ENCODE peak calls at places on chromosome 7, in five cellular contexts. One of them, this sample, is unnamed.

GRCh38 chr7:34339061-34339526 is 318.9 kb upstream of the NPSR1 start:
- DNase-seq in NT2/D1: no peak
- DNase-seq in HepG2: peak
- DNase-seq in HEK293T: no peak
- DNase-seq in H1: no peak
- DNase-seq in this sample: no peak

GRCh38 chr7:142478479-142479220 is 220.8 kb upstream of the PRSS58 start:
- DNase-seq in NT2/D1: peak
- DNase-seq in HepG2: peak
- DNase-seq in H1: no peak
- DNase-seq in HEK293T: peak
- DNase-seq in this sample: no peak

GRCh38 chr7:80942261-80943041 is 23.6 kb upstream of the SEMA3C start:
- DNase-seq in H1: no peak
- DNase-seq in NT2/D1: no peak
- DNase-seq in HepG2: peak
- DNase-seq in HEK293T: peak
- DNase-seq in this sample: no peak

GRCh38 chr7:70693690-70694356 is 438.1 kb upstream of the GALNT17 start:
- DNase-seq in H1: peak
- DNase-seq in HepG2: no peak
- DNase-seq in NT2/D1: no peak
- DNase-seq in HEK293T: peak
- DNase-seq in this sample: no peak

GRCh38 chr7:13986208-13986607 is 3.3 kb downstream of the ETV1 start:
- DNase-seq in NT2/D1: no peak
- DNase-seq in H1: no peak
- DNase-seq in HepG2: no peak
- DNase-seq in HEK293T: no peak
- DNase-seq in this sample: no peak

GRCh38 chr7:141619745-141620144 is 68.5 kb downstream of the AGK start:
- DNase-seq in H1: no peak
- DNase-seq in HEK293T: no peak
- DNase-seq in NT2/D1: no peak
- DNase-seq in HepG2: no peak
- DNase-seq in this sample: no peak

GRCh38 chr7:21269021-21269420 is 158.9 kb upstream of the SP4 start:
- DNase-seq in HepG2: no peak
- DNase-seq in NT2/D1: no peak
- DNase-seq in HEK293T: no peak
- DNase-seq in H1: no peak
- DNase-seq in this sample: no peak

GRCh38 chr7:45880433-45880860 is 7.6 kb upstream of the CCDC201 start:
- DNase-seq in H1: no peak
- DNase-seq in HepG2: no peak
- DNase-seq in HEK293T: no peak
- DNase-seq in NT2/D1: no peak
- DNase-seq in this sample: no peak

GRCh38 chr7:140551334-140552239 is 72.3 kb upstream of the MKRN1 start:
- DNase-seq in NT2/D1: no peak
- DNase-seq in HEK293T: no peak
- DNase-seq in HepG2: peak
- DNase-seq in H1: no peak
- DNase-seq in this sample: no peak

GRCh38 chr7:156684251-156684650 is 43.7 kb downstream of the RNF32 start:
- DNase-seq in H1: no peak
- DNase-seq in HEK293T: no peak
- DNase-seq in HepG2: no peak
- DNase-seq in NT2/D1: no peak
- DNase-seq in this sample: no peak

GRCh38 chr7:79176859-79177477 is 276.5 kb downstream of the MAGI2 start:
- DNase-seq in H1: no peak
- DNase-seq in NT2/D1: no peak
- DNase-seq in HepG2: peak
- DNase-seq in HEK293T: peak
- DNase-seq in this sample: no peak

GRCh38 chr7:130865408-130866236 is 131.6 kb upstream of the KLF14 start:
- DNase-seq in H1: no peak
- DNase-seq in HepG2: no peak
- DNase-seq in HEK293T: no peak
- DNase-seq in NT2/D1: peak
- DNase-seq in this sample: no peak

GRCh38 chr7:70098905-70099672 is 500.8 kb downstream of the AUTS2 start:
- DNase-seq in HEK293T: no peak
- DNase-seq in H1: no peak
- DNase-seq in HepG2: no peak
- DNase-seq in NT2/D1: no peak
- DNase-seq in this sample: no peak

GRCh38 chr7:148882668-148883232 is 1.3 kb downstream of the EZH2 start:
- DNase-seq in H1: no peak
- DNase-seq in HEK293T: no peak
- DNase-seq in NT2/D1: no peak
- DNase-seq in HepG2: no peak
- DNase-seq in this sample: no peak

GRCh38 chr7:127667017-127667670 is 15.2 kb downstream of the SND1 start:
- DNase-seq in H1: no peak
- DNase-seq in HEK293T: no peak
- DNase-seq in HepG2: no peak
- DNase-seq in NT2/D1: no peak
- DNase-seq in this sample: no peak
- TF ChIP-seq SUZ12 in H1: no peak
- TF ChIP-seq SUZ12 in HEK293T: no peak
- TF ChIP-seq SUZ12 in HepG2: no peak
- TF ChIP-seq SUZ12 in NT2/D1: no peak
- TF ChIP-seq SUZ12 in this sample: no peak

GRCh38 chr7:133850497-133851070 is 276.6 kb upstream of the LRGUK start:
- DNase-seq in HepG2: no peak
- DNase-seq in NT2/D1: no peak
- DNase-seq in HEK293T: no peak
- DNase-seq in H1: no peak
- DNase-seq in this sample: no peak

GRCh38 chr7:133851416-133851815 is 275.7 kb upstream of the LRGUK start:
- DNase-seq in HEK293T: no peak
- DNase-seq in HepG2: no peak
- DNase-seq in NT2/D1: no peak
- DNase-seq in H1: no peak
- DNase-seq in this sample: no peak

GRCh38 chr7:133857376-133858119 is 269.6 kb upstream of the LRGUK start:
- DNase-seq in HEK293T: no peak
- DNase-seq in NT2/D1: no peak
- DNase-seq in H1: no peak
- DNase-seq in HepG2: no peak
- DNase-seq in this sample: no peak

GRCh38 chr7:133854739-133855138 is 272.4 kb upstream of the LRGUK start:
- DNase-seq in H1: no peak
- DNase-seq in NT2/D1: no peak
- DNase-seq in HEK293T: no peak
- DNase-seq in HepG2: peak
- DNase-seq in this sample: no peak

GRCh38 chr7:133853706-133854276 is 273.3 kb upstream of the LRGUK start:
- DNase-seq in HEK293T: peak
- DNase-seq in HepG2: peak
- DNase-seq in H1: peak
- DNase-seq in NT2/D1: peak
- DNase-seq in this sample: peak
- TF ChIP-seq SUZ12 in HEK293T: no peak
- TF ChIP-seq SUZ12 in HepG2: no peak
- TF ChIP-seq SUZ12 in H1: no peak
- TF ChIP-seq SUZ12 in NT2/D1: no peak
- TF ChIP-seq SUZ12 in this sample: no peak

DNA sequence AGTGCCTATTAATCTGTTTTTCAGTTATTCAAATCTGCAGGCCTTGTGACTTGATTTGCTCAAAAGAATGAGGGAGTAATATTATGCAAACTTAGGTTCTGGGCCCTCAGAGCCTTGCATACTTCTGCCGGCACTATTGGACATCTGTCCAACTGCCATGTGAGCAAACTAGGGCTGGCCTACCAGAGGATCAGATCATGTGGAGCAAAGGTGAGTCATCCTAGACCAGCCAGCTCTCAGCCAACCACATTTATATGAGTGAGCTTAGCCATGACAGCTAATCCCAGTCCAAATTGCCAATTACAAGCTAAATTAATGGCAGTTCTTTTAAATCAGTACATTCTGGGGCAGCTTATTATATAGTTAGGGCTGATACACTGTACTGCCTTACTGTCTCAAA is 69.6 kb downstream of the SDHAF3 start:
- DNase-seq in HepG2: no peak
- DNase-seq in HEK293T: no peak
- DNase-seq in H1: no peak
- DNase-seq in NT2/D1: no peak
- DNase-seq in this sample: no peak
- TF ChIP-seq SUZ12 in HepG2: no peak
- TF ChIP-seq SUZ12 in HEK293T: no peak
- TF ChIP-seq SUZ12 in H1: no peak
- TF ChIP-seq SUZ12 in NT2/D1: no peak
- TF ChIP-seq SUZ12 in this sample: no peak

GRCh38 chr7:125136755-125137547 is 207.3 kb upstream of the POT1 start:
- DNase-seq in HepG2: no peak
- DNase-seq in HEK293T: no peak
- DNase-seq in H1: no peak
- DNase-seq in NT2/D1: no peak
- DNase-seq in this sample: no peak
- TF ChIP-seq SUZ12 in HepG2: no peak
- TF ChIP-seq SUZ12 in HEK293T: no peak
- TF ChIP-seq SUZ12 in H1: no peak
- TF ChIP-seq SUZ12 in NT2/D1: no peak
- TF ChIP-seq SUZ12 in this sample: no peak

DNA sequence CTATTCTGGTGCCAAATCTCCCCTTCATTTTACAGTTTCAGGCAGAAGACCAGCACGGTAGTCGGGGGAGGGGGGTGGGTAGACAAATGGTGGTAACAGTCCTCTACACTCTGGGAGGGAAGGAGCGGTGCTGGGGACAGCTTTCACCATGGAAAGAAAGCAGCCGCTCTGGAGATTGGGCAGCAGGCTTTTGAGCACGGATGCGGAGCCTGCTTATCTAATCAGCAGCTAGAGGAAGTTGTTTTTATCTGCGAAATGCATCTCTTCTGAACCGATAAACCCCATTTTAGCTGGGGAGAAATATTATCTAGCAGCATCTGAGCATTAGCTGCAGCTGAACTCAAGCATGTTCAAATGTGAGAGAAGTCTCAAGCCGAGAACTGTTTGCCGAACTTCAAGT is 28.8 kb downstream of the IKZF1 start:
- DNase-seq in NT2/D1: no peak
- DNase-seq in H1: no peak
- DNase-seq in HepG2: no peak
- DNase-seq in HEK293T: no peak
- DNase-seq in this sample: no peak
- TF ChIP-seq SUZ12 in NT2/D1: no peak
- TF ChIP-seq SUZ12 in H1: no peak
- TF ChIP-seq SUZ12 in HepG2: no peak
- TF ChIP-seq SUZ12 in HEK293T: no peak
- TF ChIP-seq SUZ12 in this sample: no peak

GRCh38 chr7:22945584-22945983 is 68.3 kb downstream of the HYCC1 start:
- DNase-seq in H1: no peak
- DNase-seq in NT2/D1: no peak
- DNase-seq in HEK293T: no peak
- DNase-seq in HepG2: no peak
- DNase-seq in this sample: no peak

GRCh38 chr7:22944506-22944905 is 69.4 kb downstream of the HYCC1 start:
- DNase-seq in H1: no peak
- DNase-seq in NT2/D1: no peak
- DNase-seq in HepG2: no peak
- DNase-seq in HEK293T: no peak
- DNase-seq in this sample: no peak

GRCh38 chr7:22942191-22942590 is 71.7 kb downstream of the HYCC1 start:
- DNase-seq in H1: no peak
- DNase-seq in HepG2: no peak
- DNase-seq in HEK293T: no peak
- DNase-seq in NT2/D1: peak
- DNase-seq in this sample: no peak

GRCh38 chr7:22939842-22940241 is 74.1 kb downstream of the HYCC1 start:
- DNase-seq in HEK293T: no peak
- DNase-seq in NT2/D1: no peak
- DNase-seq in HepG2: no peak
- DNase-seq in H1: no peak
- DNase-seq in this sample: no peak

DNA sequence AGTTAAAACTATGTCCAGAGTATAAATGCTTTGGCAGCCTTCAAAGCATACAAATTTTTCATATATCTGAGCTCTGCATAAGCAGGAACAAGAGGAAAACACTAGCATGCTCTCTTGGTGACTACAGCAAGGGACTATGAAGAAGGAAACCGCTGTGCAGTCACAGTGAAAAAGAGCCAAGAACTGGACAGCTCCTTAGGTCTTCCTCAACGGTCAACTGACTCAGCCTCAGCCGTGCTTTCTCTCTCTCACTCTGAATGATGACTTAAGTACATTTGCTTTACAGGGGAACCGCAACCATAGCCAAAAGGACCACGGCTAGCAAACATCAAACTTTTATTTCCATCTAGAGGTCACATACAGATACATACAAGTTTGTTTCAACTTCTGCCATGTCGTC is 69.9 kb downstream of the HYCC1 start:
- DNase-seq in HEK293T: no peak
- DNase-seq in NT2/D1: no peak
- DNase-seq in HepG2: no peak
- DNase-seq in H1: no peak
- DNase-seq in this sample: no peak
- TF ChIP-seq SUZ12 in HEK293T: no peak
- TF ChIP-seq SUZ12 in NT2/D1: no peak
- TF ChIP-seq SUZ12 in HepG2: no peak
- TF ChIP-seq SUZ12 in H1: no peak
- TF ChIP-seq SUZ12 in this sample: no peak

DNA sequence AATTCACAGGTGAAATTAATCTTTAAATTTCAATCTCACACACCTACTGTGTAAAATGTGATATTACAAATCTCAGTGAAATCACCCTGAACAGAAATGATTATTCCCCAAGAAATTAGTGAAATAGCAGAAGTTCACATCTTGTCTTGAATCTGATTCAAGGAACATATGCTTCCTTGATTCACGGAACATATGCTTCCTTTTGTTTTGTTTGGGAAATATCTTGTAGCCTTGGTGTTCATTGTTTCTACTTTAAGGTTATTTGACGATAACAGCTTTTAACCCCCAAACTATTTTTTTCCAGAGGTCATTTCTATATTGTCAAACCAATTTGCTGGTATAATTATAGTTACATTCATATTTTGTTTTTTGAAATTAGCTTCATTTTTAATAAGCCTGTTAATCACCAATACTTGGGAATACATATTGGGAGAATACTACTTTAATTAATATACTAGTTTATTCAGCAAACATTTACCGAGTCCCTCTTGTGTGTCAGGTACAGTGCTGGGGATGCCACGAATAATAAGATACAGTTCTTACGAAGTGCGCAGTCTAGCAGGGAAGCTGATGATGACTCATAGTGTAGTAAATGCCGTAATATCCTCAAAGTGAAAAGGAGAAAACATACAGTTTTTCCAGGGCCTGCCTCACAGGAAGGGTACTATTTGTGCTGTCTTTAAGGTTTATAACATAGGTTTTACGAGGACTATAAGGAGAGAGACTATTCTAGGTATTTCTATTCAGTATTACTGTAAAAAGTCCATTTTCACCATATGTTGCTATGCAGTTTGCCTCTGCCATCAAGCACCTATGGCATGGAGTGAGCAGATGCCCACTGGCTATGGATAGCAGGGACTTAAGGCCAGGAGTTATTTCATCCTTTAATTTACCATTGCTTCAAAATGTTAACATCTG is 32.5 kb downstream of the PRKAR2B start:
- DNase-seq in NT2/D1: no peak
- DNase-seq in HEK293T: no peak
- DNase-seq in H1: no peak
- DNase-seq in HepG2: no peak
- DNase-seq in this sample: no peak
- TF ChIP-seq SUZ12 in NT2/D1: no peak
- TF ChIP-seq SUZ12 in HEK293T: no peak
- TF ChIP-seq SUZ12 in H1: no peak
- TF ChIP-seq SUZ12 in HepG2: no peak
- TF ChIP-seq SUZ12 in this sample: no peak